ENCODE peak calls at places on chromosomes 5 and 9, in nine cellular contexts. F is HCT116, W is GM23338, D is OCI-LY7, N is neural progenitor cell, U is GM23248, K is hepatocyte, S is MM.1S, V is SK-N-SH. I is an unnamed sample.

GRCh38 chr5:177593511-177593910 is 1.5 kb downstream of the TMED9 start:
- DNase-seq in F (no peak), W (no peak), D (no peak), N (no peak), U (no peak), K (no peak), S (no peak), V (no peak), I (no peak)

GRCh38 chr5:87185838-87186237 is 81.8 kb upstream of the RASA1 start:
- DNase-seq in F (no peak), W (no peak), D (no peak), N (peak; percentile 5), U (no peak), K (no peak), S (peak; percentile 68), V (no peak), I (peak; percentile 29)

GRCh38 chr5:67214713-67215591 is 18.4 kb upstream of the CD180 start:
- DNase-seq in F (no peak), W (no peak), D (no peak), N (no peak), U (no peak), K (peak; percentile 30), S (no peak), V (no peak), I (no peak)

GRCh38 chr5:8457187-8458037 is 588.5 kb downstream of the MTRR start:
- DNase-seq in F (no peak), W (peak; percentile 83), D (no peak), N (no peak), U (peak; percentile 100), K (no peak), S (no peak), V (peak; percentile 97), I (no peak)

GRCh38 chr5:125047871-125048270 is 301.4 kb upstream of the ZNF608 start:
- DNase-seq in F (no peak), W (no peak), D (no peak), N (no peak), U (no peak), K (no peak), S (no peak), V (no peak), I (no peak)

GRCh38 chr5:120771181-120771580 is 307.1 kb downstream of the PRR16 start:
- DNase-seq in F (no peak), W (no peak), D (no peak), N (no peak), U (peak; percentile 81), K (no peak), S (no peak), V (no peak), I (no peak)

GRCh38 chr5:157049605-157050004 is 9.3 kb downstream of the HAVCR1 start:
- DNase-seq in F (peak; percentile 10), W (peak; percentile 54), D (no peak), N (no peak), U (peak; percentile 40), K (peak; percentile 40), S (no peak), V (no peak), I (peak; percentile 47)

GRCh38 chr5:149517461-149518122 is 33.6 kb downstream of the CSNK1A1 start:
- DNase-seq in F (no peak), W (no peak), D (no peak), N (peak; percentile 26), U (peak; percentile 68), K (no peak), S (no peak), V (no peak), I (no peak)

GRCh38 chr5:173767580-173768266 is 120.4 kb upstream of the CPEB4 start:
- DNase-seq in F (no peak), W (no peak), D (no peak), N (no peak), U (no peak), K (no peak), S (no peak), V (no peak), I (peak; percentile 18)

GRCh38 chr5:95941756-95942155 is 19.9 kb downstream of the ELL2 start:
- DNase-seq in F (no peak), W (no peak), D (no peak), N (no peak), U (no peak), K (no peak), S (no peak), V (no peak), I (no peak)

GRCh38 chr5:128973244-128973643 is 8.0 kb downstream of the SLC27A6 start:
- DNase-seq in F (no peak), W (no peak), D (no peak), N (no peak), U (no peak), K (no peak), S (no peak), V (no peak), I (no peak)

GRCh38 chr5:146877178-146877681 is 1.3 kb downstream of the PPP2R2B start:
- DNase-seq in F (no peak), W (peak; percentile 35), D (no peak), N (no peak), U (no peak), K (no peak), S (peak; percentile 50), V (no peak), I (no peak)

GRCh38 chr9:124220551-124221451 is 36.9 kb upstream of the NEK6 start:
- DNase-seq in F (no peak), W (no peak), D (no peak), N (no peak), U (peak; percentile 66), K (no peak), S (no peak), V (peak; percentile 33), I (peak; percentile 93)

GRCh38 chr9:96158147-96158546 is 143.8 kb downstream of the HSD17B3 start:
- DNase-seq in F (no peak), W (no peak), D (no peak), N (peak; percentile 41), U (no peak), K (no peak), S (no peak), V (no peak), I (no peak)

GRCh38 chr9:69122391-69123141 is 51.5 kb upstream of the TJP2 start:
- DNase-seq in F (peak; percentile 80), W (peak; percentile 82), D (peak; percentile 38), N (peak; percentile 53), U (peak; percentile 68), K (peak; percentile 68), S (no peak), V (no peak), I (peak; percentile 65)

GRCh38 chr5:102798103-102798502 is 43.0 kb downstream of the PAM start:
- DNase-seq in F (no peak), W (no peak), D (no peak), N (no peak), U (no peak), K (no peak), S (no peak), V (no peak), I (no peak)

GRCh38 chr5:132491368-132492364 is 1.1 kb upstream of the IRF1 start:
- DNase-seq in F (no peak), W (peak; percentile 54), D (no peak), N (peak; percentile 21), U (no peak), K (peak; percentile 7), S (no peak), V (no peak), I (no peak)

GRCh38 chr9:132990781-132991180 is 12.3 kb downstream of the GFI1B start:
- DNase-seq in F (no peak), W (no peak), D (no peak), N (no peak), U (no peak), K (no peak), S (no peak), V (peak; percentile 4), I (no peak)

GRCh38 chr5:10912435-10912834 is 151.4 kb upstream of the DAP start:
- DNase-seq in F (no peak), W (no peak), D (no peak), N (no peak), U (no peak), K (no peak), S (no peak), V (no peak), I (no peak)

GRCh38 chr9:73596321-73596720 is 444.7 kb downstream of the ANXA1 start:
- DNase-seq in F (no peak), W (no peak), D (no peak), N (peak; percentile 48), U (no peak), K (no peak), S (no peak), V (no peak), I (no peak)

GRCh38 chr5:112685386-112685785 is 52.3 kb upstream of the APC start:
- DNase-seq in F (no peak), W (no peak), D (no peak), N (no peak), U (peak; percentile 20), K (no peak), S (no peak), V (no peak), I (no peak)

DNA sequence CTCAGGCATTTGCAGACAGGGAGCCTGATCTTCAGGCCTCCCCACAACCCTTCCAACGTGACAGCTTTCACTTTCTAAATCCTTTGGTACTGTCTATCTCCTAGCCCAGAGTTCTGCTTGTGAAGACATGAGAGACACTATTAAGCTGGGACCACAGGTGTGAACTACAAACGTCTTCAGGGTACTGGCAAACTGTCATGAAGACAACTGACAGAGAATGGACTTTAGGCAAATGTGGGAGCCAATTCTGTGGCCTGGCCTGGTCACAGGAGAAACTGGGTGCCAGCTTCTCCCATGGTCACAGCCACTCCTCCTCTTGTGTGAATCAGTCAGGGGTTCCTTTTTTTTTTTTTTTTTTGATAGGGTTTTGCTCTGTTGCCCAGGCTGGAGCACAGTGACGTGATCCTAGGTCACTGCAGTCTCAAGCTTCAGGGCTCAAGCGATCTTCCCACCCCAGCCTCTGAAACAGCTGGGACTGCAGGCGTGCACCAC is 10.4 kb downstream of the TRIM14 start:
- DNase-seq in F (no peak), W (no peak), D (peak; percentile 83), N (no peak), U (no peak), K (no peak), S (peak; percentile 65), V (no peak), I (no peak)
- H3K4me2 ChIP-seq in F (no peak overlapping the region), W (no peak overlapping the region), D (peak overlapping the region; percentile 59), N (no peak overlapping the region), U (no peak overlapping the region), K (no peak overlapping the region), S (peak overlapping the region; percentile 7), V (no peak overlapping the region), I (no peak overlapping the region)

GRCh38 chr5:151733727-151734408 is 24.6 kb downstream of the ATOX1 start:
- DNase-seq in F (no peak), W (no peak), D (no peak), N (no peak), U (peak; percentile 86), K (no peak), S (no peak), V (no peak), I (no peak)
- TF ChIP-seq EZH2phosphoT487 in F (no peak), W (no peak), D (no peak), N (no peak), U (no peak), K (no peak), S (no peak), V (no peak), I (no peak)

GRCh38 chr5:37737326-37738056 is 102.3 kb downstream of the GDNF start:
- DNase-seq in F (no peak), W (peak; percentile 25), D (no peak), N (no peak), U (no peak), K (no peak), S (no peak), V (no peak), I (no peak)
- H3K4me2 ChIP-seq in F (peak overlapping the region; percentile 45), W (no peak overlapping the region), D (no peak overlapping the region), N (no peak overlapping the region), U (peak overlapping the region; percentile 78), K (no peak overlapping the region), S (peak overlapping the region; percentile 72), V (no peak overlapping the region), I (peak overlapping the region; percentile 3)

GRCh38 chr9:14989811-14990210 is 79.6 kb upstream of the FREM1 start:
- DNase-seq in F (no peak), W (no peak), D (no peak), N (no peak), U (peak; percentile 80), K (no peak), S (no peak), V (no peak), I (peak; percentile 6)
- TF ChIP-seq EZH2phosphoT487 in F (no peak), W (no peak), D (no peak), N (no peak), U (no peak), K (no peak), S (no peak), V (no peak), I (no peak)